ENCODE peak calls at places on chromosomes 13 and 19, in eight cellular contexts. One of them, this sample, is unnamed.

GRCh38 chr13:99425485-99426341 is 75.6 kb upstream of the TM9SF2 start:
- ATAC-seq in heart right ventricle: no peak
- ATAC-seq in stimulated activated effector memory CD8-positive, alpha-beta T cell treated with anti-CD3 and anti-CD28 coated beads, Interleukin-12 subunit alpha, Interleukin-12 subunit beta, amount 100 ng/mL, for 72 hours: peak
- ATAC-seq in memory B cell: peak
- ATAC-seq in right lobe of liver: peak
- ATAC-seq in lower lobe of right lung: peak
- ATAC-seq in activated CD8-positive, alpha-beta T cell treated with anti-CD3 and anti-CD28 coated beads for 36 hours: peak
- ATAC-seq in body of pancreas: no peak
- ATAC-seq in this sample: peak

GRCh38 chr13:42812311-42812710 is 30.9 kb downstream of the FAM216B start:
- ATAC-seq in heart right ventricle: no peak
- ATAC-seq in stimulated activated effector memory CD8-positive, alpha-beta T cell treated with anti-CD3 and anti-CD28 coated beads, Interleukin-12 subunit alpha, Interleukin-12 subunit beta, amount 100 ng/mL, for 72 hours: peak
- ATAC-seq in memory B cell: no peak
- ATAC-seq in right lobe of liver: no peak
- ATAC-seq in lower lobe of right lung: no peak
- ATAC-seq in activated CD8-positive, alpha-beta T cell treated with anti-CD3 and anti-CD28 coated beads for 36 hours: no peak
- ATAC-seq in body of pancreas: no peak
- ATAC-seq in this sample: no peak

GRCh38 chr13:59681630-59682311 is 482.0 kb downstream of the DIAPH3 start:
- ATAC-seq in heart right ventricle: no peak
- ATAC-seq in stimulated activated effector memory CD8-positive, alpha-beta T cell treated with anti-CD3 and anti-CD28 coated beads, Interleukin-12 subunit alpha, Interleukin-12 subunit beta, amount 100 ng/mL, for 72 hours: no peak
- ATAC-seq in memory B cell: no peak
- ATAC-seq in right lobe of liver: no peak
- ATAC-seq in lower lobe of right lung: no peak
- ATAC-seq in activated CD8-positive, alpha-beta T cell treated with anti-CD3 and anti-CD28 coated beads for 36 hours: no peak
- ATAC-seq in body of pancreas: no peak
- ATAC-seq in this sample: no peak

GRCh38 chr13:101916108-101916757 is 463.8 kb downstream of the ITGBL1 start:
- ATAC-seq in heart right ventricle: peak
- ATAC-seq in stimulated activated effector memory CD8-positive, alpha-beta T cell treated with anti-CD3 and anti-CD28 coated beads, Interleukin-12 subunit alpha, Interleukin-12 subunit beta, amount 100 ng/mL, for 72 hours: peak
- ATAC-seq in memory B cell: no peak
- ATAC-seq in right lobe of liver: peak
- ATAC-seq in lower lobe of right lung: peak
- ATAC-seq in activated CD8-positive, alpha-beta T cell treated with anti-CD3 and anti-CD28 coated beads for 36 hours: no peak
- ATAC-seq in body of pancreas: no peak
- ATAC-seq in this sample: no peak

GRCh38 chr13:98775386-98775785 is 22.9 kb upstream of the SLC15A1 start:
- ATAC-seq in heart right ventricle: no peak
- ATAC-seq in stimulated activated effector memory CD8-positive, alpha-beta T cell treated with anti-CD3 and anti-CD28 coated beads, Interleukin-12 subunit alpha, Interleukin-12 subunit beta, amount 100 ng/mL, for 72 hours: no peak
- ATAC-seq in memory B cell: no peak
- ATAC-seq in right lobe of liver: no peak
- ATAC-seq in lower lobe of right lung: no peak
- ATAC-seq in activated CD8-positive, alpha-beta T cell treated with anti-CD3 and anti-CD28 coated beads for 36 hours: no peak
- ATAC-seq in body of pancreas: no peak
- ATAC-seq in this sample: no peak

GRCh38 chr13:94224670-94225069 is 254.8 kb downstream of the DCT start:
- ATAC-seq in heart right ventricle: no peak
- ATAC-seq in stimulated activated effector memory CD8-positive, alpha-beta T cell treated with anti-CD3 and anti-CD28 coated beads, Interleukin-12 subunit alpha, Interleukin-12 subunit beta, amount 100 ng/mL, for 72 hours: no peak
- ATAC-seq in memory B cell: no peak
- ATAC-seq in right lobe of liver: no peak
- ATAC-seq in lower lobe of right lung: no peak
- ATAC-seq in activated CD8-positive, alpha-beta T cell treated with anti-CD3 and anti-CD28 coated beads for 36 hours: no peak
- ATAC-seq in body of pancreas: no peak
- ATAC-seq in this sample: no peak

GRCh38 chr13:27635256-27635655 is 13.6 kb downstream of the POLR1D start:
- ATAC-seq in heart right ventricle: no peak
- ATAC-seq in stimulated activated effector memory CD8-positive, alpha-beta T cell treated with anti-CD3 and anti-CD28 coated beads, Interleukin-12 subunit alpha, Interleukin-12 subunit beta, amount 100 ng/mL, for 72 hours: no peak
- ATAC-seq in memory B cell: peak
- ATAC-seq in right lobe of liver: peak
- ATAC-seq in lower lobe of right lung: peak
- ATAC-seq in activated CD8-positive, alpha-beta T cell treated with anti-CD3 and anti-CD28 coated beads for 36 hours: no peak
- ATAC-seq in body of pancreas: no peak
- ATAC-seq in this sample: no peak

GRCh38 chr19:30718728-30719127 is 346.5 kb downstream of the ZNF536 start:
- ATAC-seq in heart right ventricle: peak
- ATAC-seq in stimulated activated effector memory CD8-positive, alpha-beta T cell treated with anti-CD3 and anti-CD28 coated beads, Interleukin-12 subunit alpha, Interleukin-12 subunit beta, amount 100 ng/mL, for 72 hours: no peak
- ATAC-seq in memory B cell: no peak
- ATAC-seq in right lobe of liver: peak
- ATAC-seq in lower lobe of right lung: no peak
- ATAC-seq in activated CD8-positive, alpha-beta T cell treated with anti-CD3 and anti-CD28 coated beads for 36 hours: no peak
- ATAC-seq in body of pancreas: peak
- ATAC-seq in this sample: no peak

GRCh38 chr13:37736040-37736439 is 133.5 kb downstream of the TRPC4 start:
- ATAC-seq in heart right ventricle: no peak
- ATAC-seq in stimulated activated effector memory CD8-positive, alpha-beta T cell treated with anti-CD3 and anti-CD28 coated beads, Interleukin-12 subunit alpha, Interleukin-12 subunit beta, amount 100 ng/mL, for 72 hours: no peak
- ATAC-seq in memory B cell: no peak
- ATAC-seq in right lobe of liver: no peak
- ATAC-seq in lower lobe of right lung: no peak
- ATAC-seq in activated CD8-positive, alpha-beta T cell treated with anti-CD3 and anti-CD28 coated beads for 36 hours: no peak
- ATAC-seq in body of pancreas: no peak
- ATAC-seq in this sample: no peak

GRCh38 chr19:14107581-14108461 is 9.7 kb downstream of the PRKACA start:
- ATAC-seq in heart right ventricle: peak
- ATAC-seq in stimulated activated effector memory CD8-positive, alpha-beta T cell treated with anti-CD3 and anti-CD28 coated beads, Interleukin-12 subunit alpha, Interleukin-12 subunit beta, amount 100 ng/mL, for 72 hours: no peak
- ATAC-seq in memory B cell: no peak
- ATAC-seq in right lobe of liver: peak
- ATAC-seq in lower lobe of right lung: no peak
- ATAC-seq in activated CD8-positive, alpha-beta T cell treated with anti-CD3 and anti-CD28 coated beads for 36 hours: no peak
- ATAC-seq in body of pancreas: peak
- ATAC-seq in this sample: no peak

GRCh38 chr19:898663-899062 is 5.4 kb downstream of the RNU6-9 start:
- ATAC-seq in heart right ventricle: no peak
- ATAC-seq in stimulated activated effector memory CD8-positive, alpha-beta T cell treated with anti-CD3 and anti-CD28 coated beads, Interleukin-12 subunit alpha, Interleukin-12 subunit beta, amount 100 ng/mL, for 72 hours: peak
- ATAC-seq in memory B cell: peak
- ATAC-seq in right lobe of liver: no peak
- ATAC-seq in lower lobe of right lung: no peak
- ATAC-seq in activated CD8-positive, alpha-beta T cell treated with anti-CD3 and anti-CD28 coated beads for 36 hours: peak
- ATAC-seq in body of pancreas: no peak
- ATAC-seq in this sample: no peak

GRCh38 chr13:76994281-76994680 is 2.4 kb downstream of the CLN5 start:
- ATAC-seq in heart right ventricle: no peak
- ATAC-seq in stimulated activated effector memory CD8-positive, alpha-beta T cell treated with anti-CD3 and anti-CD28 coated beads, Interleukin-12 subunit alpha, Interleukin-12 subunit beta, amount 100 ng/mL, for 72 hours: no peak
- ATAC-seq in memory B cell: no peak
- ATAC-seq in right lobe of liver: no peak
- ATAC-seq in lower lobe of right lung: no peak
- ATAC-seq in activated CD8-positive, alpha-beta T cell treated with anti-CD3 and anti-CD28 coated beads for 36 hours: no peak
- ATAC-seq in body of pancreas: no peak
- ATAC-seq in this sample: no peak

GRCh38 chr13:40996433-40997095 is 22.6 kb downstream of the ELF1 start:
- ATAC-seq in heart right ventricle: no peak
- ATAC-seq in stimulated activated effector memory CD8-positive, alpha-beta T cell treated with anti-CD3 and anti-CD28 coated beads, Interleukin-12 subunit alpha, Interleukin-12 subunit beta, amount 100 ng/mL, for 72 hours: no peak
- ATAC-seq in memory B cell: peak
- ATAC-seq in right lobe of liver: peak
- ATAC-seq in lower lobe of right lung: peak
- ATAC-seq in activated CD8-positive, alpha-beta T cell treated with anti-CD3 and anti-CD28 coated beads for 36 hours: no peak
- ATAC-seq in body of pancreas: no peak
- ATAC-seq in this sample: no peak

GRCh38 chr19:50546527-50547221 is 21.6 kb downstream of the LRRC4B start:
- ATAC-seq in heart right ventricle: no peak
- ATAC-seq in stimulated activated effector memory CD8-positive, alpha-beta T cell treated with anti-CD3 and anti-CD28 coated beads, Interleukin-12 subunit alpha, Interleukin-12 subunit beta, amount 100 ng/mL, for 72 hours: no peak
- ATAC-seq in memory B cell: no peak
- ATAC-seq in right lobe of liver: no peak
- ATAC-seq in lower lobe of right lung: no peak
- ATAC-seq in activated CD8-positive, alpha-beta T cell treated with anti-CD3 and anti-CD28 coated beads for 36 hours: no peak
- ATAC-seq in body of pancreas: no peak
- ATAC-seq in this sample: no peak

GRCh38 chr19:9913237-9914000 is 22.9 kb downstream of the OLFM2 start:
- ATAC-seq in heart right ventricle: no peak
- ATAC-seq in stimulated activated effector memory CD8-positive, alpha-beta T cell treated with anti-CD3 and anti-CD28 coated beads, Interleukin-12 subunit alpha, Interleukin-12 subunit beta, amount 100 ng/mL, for 72 hours: no peak
- ATAC-seq in memory B cell: no peak
- ATAC-seq in right lobe of liver: no peak
- ATAC-seq in lower lobe of right lung: no peak
- ATAC-seq in activated CD8-positive, alpha-beta T cell treated with anti-CD3 and anti-CD28 coated beads for 36 hours: no peak
- ATAC-seq in body of pancreas: peak
- ATAC-seq in this sample: no peak

GRCh38 chr13:112653821-112654220 is 36.0 kb upstream of the ATP11A start:
- ATAC-seq in heart right ventricle: no peak
- ATAC-seq in stimulated activated effector memory CD8-positive, alpha-beta T cell treated with anti-CD3 and anti-CD28 coated beads, Interleukin-12 subunit alpha, Interleukin-12 subunit beta, amount 100 ng/mL, for 72 hours: peak
- ATAC-seq in memory B cell: no peak
- ATAC-seq in right lobe of liver: no peak
- ATAC-seq in lower lobe of right lung: no peak
- ATAC-seq in activated CD8-positive, alpha-beta T cell treated with anti-CD3 and anti-CD28 coated beads for 36 hours: no peak
- ATAC-seq in body of pancreas: no peak
- ATAC-seq in this sample: no peak

GRCh38 chr19:15869109-15869555 is 28.7 kb downstream of the CYP4F2 start:
- ATAC-seq in heart right ventricle: no peak
- ATAC-seq in stimulated activated effector memory CD8-positive, alpha-beta T cell treated with anti-CD3 and anti-CD28 coated beads, Interleukin-12 subunit alpha, Interleukin-12 subunit beta, amount 100 ng/mL, for 72 hours: peak
- ATAC-seq in memory B cell: no peak
- ATAC-seq in right lobe of liver: peak
- ATAC-seq in lower lobe of right lung: peak
- ATAC-seq in activated CD8-positive, alpha-beta T cell treated with anti-CD3 and anti-CD28 coated beads for 36 hours: peak
- ATAC-seq in body of pancreas: peak
- ATAC-seq in this sample: peak